ENCODE peak calls at places on chromosomes 6 and 20, in five cellular contexts. One of them, this sample, is unnamed. For H3K4me1, the result is how much of the 10 kb centered on the place peaks cover.

GRCh38 chr6:157107915-157108651 is 215.2 kb downstream of the TMEM242 start:
- DNase-seq in PC-3: peak
- DNase-seq in effector memory CD4-positive, alpha-beta T cell: no peak
- DNase-seq in right cardiac atrium: no peak
- DNase-seq in neural progenitor cell: no peak
- DNase-seq in this sample: no peak

GRCh38 chr20:2709205-2709981 is 16.8 kb downstream of the EBF4 start:
- DNase-seq in PC-3: no peak
- DNase-seq in effector memory CD4-positive, alpha-beta T cell: no peak
- DNase-seq in right cardiac atrium: no peak
- DNase-seq in neural progenitor cell: no peak
- DNase-seq in this sample: no peak

GRCh38 chr6:48962041-48962440 is 501.0 kb downstream of the MMUT start:
- DNase-seq in PC-3: no peak
- DNase-seq in effector memory CD4-positive, alpha-beta T cell: no peak
- DNase-seq in right cardiac atrium: no peak
- DNase-seq in neural progenitor cell: no peak
- DNase-seq in this sample: no peak

GRCh38 chr6:70763754-70764153 is 96.1 kb downstream of the SMAP1 start:
- DNase-seq in PC-3: no peak
- DNase-seq in effector memory CD4-positive, alpha-beta T cell: no peak
- DNase-seq in right cardiac atrium: no peak
- DNase-seq in neural progenitor cell: no peak
- DNase-seq in this sample: no peak

GRCh38 chr6:28838289-28838633 is 85.5 kb downstream of the TRIM27 start:
- DNase-seq in PC-3: peak
- DNase-seq in effector memory CD4-positive, alpha-beta T cell: peak
- DNase-seq in right cardiac atrium: peak
- DNase-seq in neural progenitor cell: peak
- DNase-seq in this sample: peak

GRCh38 chr20:58650181-58650775 is 805 bp upstream of the STX16 start:
- DNase-seq in PC-3: no peak
- DNase-seq in effector memory CD4-positive, alpha-beta T cell: peak
- DNase-seq in right cardiac atrium: peak
- DNase-seq in neural progenitor cell: peak
- DNase-seq in this sample: no peak

GRCh38 chr20:11995750-11996567 is 78.3 kb downstream of the BTBD3 start:
- DNase-seq in PC-3: no peak
- DNase-seq in effector memory CD4-positive, alpha-beta T cell: no peak
- DNase-seq in right cardiac atrium: no peak
- DNase-seq in neural progenitor cell: no peak
- DNase-seq in this sample: no peak

GRCh38 chr20:35632539-35633115 is 17.0 kb downstream of the SPAG4 start:
- DNase-seq in PC-3: no peak
- DNase-seq in effector memory CD4-positive, alpha-beta T cell: no peak
- DNase-seq in right cardiac atrium: no peak
- DNase-seq in neural progenitor cell: no peak
- DNase-seq in this sample: no peak

GRCh38 chr6:128655978-128656498 is 135.6 kb upstream of the PTPRK start:
- DNase-seq in PC-3: peak
- DNase-seq in effector memory CD4-positive, alpha-beta T cell: no peak
- DNase-seq in right cardiac atrium: no peak
- DNase-seq in neural progenitor cell: peak
- DNase-seq in this sample: no peak

GRCh38 chr6:10177703-10178102 is 237.2 kb downstream of the TFAP2A start:
- DNase-seq in PC-3: peak
- DNase-seq in effector memory CD4-positive, alpha-beta T cell: no peak
- DNase-seq in right cardiac atrium: no peak
- DNase-seq in neural progenitor cell: no peak
- DNase-seq in this sample: no peak

GRCh38 chr20:60408435-60408834 is 450.2 kb downstream of the CDH26 start:
- DNase-seq in PC-3: no peak
- DNase-seq in effector memory CD4-positive, alpha-beta T cell: no peak
- DNase-seq in right cardiac atrium: no peak
- DNase-seq in neural progenitor cell: peak
- DNase-seq in this sample: no peak

GRCh38 chr6:83192456-83192855 is 609 bp downstream of the PGM3 start:
- DNase-seq in PC-3: peak
- DNase-seq in effector memory CD4-positive, alpha-beta T cell: no peak
- DNase-seq in right cardiac atrium: no peak
- DNase-seq in neural progenitor cell: no peak
- DNase-seq in this sample: no peak

GRCh38 chr20:25032478-25033183 is 25.3 kb downstream of the ACSS1 start:
- DNase-seq in PC-3: no peak
- DNase-seq in effector memory CD4-positive, alpha-beta T cell: no peak
- DNase-seq in right cardiac atrium: peak
- DNase-seq in neural progenitor cell: peak
- DNase-seq in this sample: no peak

GRCh38 chr20:25246182-25246943 is 1.5 kb upstream of the PYGB start:
- DNase-seq in PC-3: no peak
- DNase-seq in effector memory CD4-positive, alpha-beta T cell: no peak
- DNase-seq in right cardiac atrium: no peak
- DNase-seq in neural progenitor cell: no peak
- DNase-seq in this sample: no peak

GRCh38 chr6:113642714-113643442 is 214.3 kb upstream of the MARCKS start:
- DNase-seq in PC-3: peak
- DNase-seq in effector memory CD4-positive, alpha-beta T cell: no peak
- DNase-seq in right cardiac atrium: no peak
- DNase-seq in neural progenitor cell: no peak
- DNase-seq in this sample: no peak

GRCh38 chr6:113645986-113646385 is 211.2 kb upstream of the MARCKS start:
- DNase-seq in PC-3: no peak
- DNase-seq in effector memory CD4-positive, alpha-beta T cell: no peak
- DNase-seq in right cardiac atrium: no peak
- DNase-seq in neural progenitor cell: no peak
- DNase-seq in this sample: no peak

GRCh38 chr6:113645576-113645970 is 211.6 kb upstream of the MARCKS start:
- DNase-seq in PC-3: peak
- DNase-seq in effector memory CD4-positive, alpha-beta T cell: no peak
- DNase-seq in right cardiac atrium: no peak
- DNase-seq in neural progenitor cell: no peak
- DNase-seq in this sample: no peak

GRCh38 chr6:113646701-113647100 is 210.4 kb upstream of the MARCKS start:
- DNase-seq in PC-3: no peak
- DNase-seq in effector memory CD4-positive, alpha-beta T cell: no peak
- DNase-seq in right cardiac atrium: no peak
- DNase-seq in neural progenitor cell: no peak
- DNase-seq in this sample: no peak

DNA sequence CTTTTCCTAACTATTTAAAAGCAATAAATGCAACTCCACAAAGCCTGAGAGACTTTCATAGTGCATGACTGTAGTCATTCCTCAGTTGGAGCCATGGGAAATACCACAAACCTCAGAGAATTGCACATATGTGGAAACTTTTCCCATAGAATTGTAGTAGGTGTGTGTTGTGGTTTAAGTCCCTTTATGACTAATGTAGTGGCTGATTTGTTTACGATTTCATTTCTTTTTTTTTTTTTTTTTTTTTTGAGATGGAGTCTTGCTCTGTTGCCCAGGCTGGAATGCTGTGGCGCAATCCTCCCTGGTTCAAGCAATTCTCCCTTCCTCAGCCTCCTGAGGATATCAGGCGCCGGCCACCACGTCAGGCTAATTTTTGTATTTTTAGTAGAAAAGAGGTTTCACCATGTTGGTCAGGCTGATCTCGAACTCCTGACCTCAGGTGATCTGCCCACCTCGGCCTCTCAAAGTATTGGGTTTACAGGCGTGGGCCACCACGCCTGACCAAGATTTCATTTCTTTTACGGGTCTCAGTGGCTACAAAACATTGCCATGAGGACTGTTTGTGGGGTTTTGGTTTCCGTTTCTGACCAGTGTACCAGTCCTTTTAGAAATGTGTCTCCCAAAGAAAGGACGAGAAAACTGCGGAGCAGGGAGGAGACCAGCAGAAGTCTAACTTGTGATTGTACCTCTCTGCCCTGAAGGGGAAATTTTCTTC is 212.1 kb upstream of the MARCKS start:
- DNase-seq in PC-3: peak
- DNase-seq in effector memory CD4-positive, alpha-beta T cell: no peak
- DNase-seq in right cardiac atrium: no peak
- DNase-seq in neural progenitor cell: no peak
- DNase-seq in this sample: no peak
- H3K27ac ChIP-seq in PC-3: peak
- H3K27ac ChIP-seq in effector memory CD4-positive, alpha-beta T cell: no peak
- H3K27ac ChIP-seq in right cardiac atrium: no peak
- H3K27ac ChIP-seq in neural progenitor cell: no peak
- H3K27ac ChIP-seq in this sample: no peak

GRCh38 chr6:17165383-17165782 is 63.5 kb downstream of the STMND1 start:
- DNase-seq in PC-3: no peak
- DNase-seq in effector memory CD4-positive, alpha-beta T cell: no peak
- DNase-seq in right cardiac atrium: no peak
- DNase-seq in neural progenitor cell: no peak
- DNase-seq in this sample: no peak
- H3K4me3 ChIP-seq in PC-3: no peak
- H3K4me3 ChIP-seq in effector memory CD4-positive, alpha-beta T cell: no peak
- H3K4me3 ChIP-seq in right cardiac atrium: no peak
- H3K4me3 ChIP-seq in neural progenitor cell: no peak
- H3K4me3 ChIP-seq in this sample: no peak

GRCh38 chr20:50270034-50270395 is 79.4 kb downstream of the CEBPB start:
- DNase-seq in PC-3: no peak
- DNase-seq in effector memory CD4-positive, alpha-beta T cell: no peak
- DNase-seq in right cardiac atrium: no peak
- DNase-seq in neural progenitor cell: no peak
- DNase-seq in this sample: no peak
- H3K4me1 ChIP-seq in PC-3: under half
- H3K4me1 ChIP-seq in effector memory CD4-positive, alpha-beta T cell: under half
- H3K4me1 ChIP-seq in right cardiac atrium: under half
- H3K4me1 ChIP-seq in neural progenitor cell: under half
- H3K4me1 ChIP-seq in this sample: under half

GRCh38 chr6:152161501-152161900 is 354.0 kb downstream of the ESR1 start:
- DNase-seq in PC-3: peak
- DNase-seq in effector memory CD4-positive, alpha-beta T cell: no peak
- DNase-seq in right cardiac atrium: no peak
- DNase-seq in neural progenitor cell: no peak
- DNase-seq in this sample: no peak
- H3K27ac ChIP-seq in PC-3: no peak
- H3K27ac ChIP-seq in effector memory CD4-positive, alpha-beta T cell: peak
- H3K27ac ChIP-seq in right cardiac atrium: no peak
- H3K27ac ChIP-seq in neural progenitor cell: no peak
- H3K27ac ChIP-seq in this sample: no peak

GRCh38 chr20:48155231-48155630 is 369.9 kb upstream of the SULF2 start:
- DNase-seq in PC-3: no peak
- DNase-seq in effector memory CD4-positive, alpha-beta T cell: no peak
- DNase-seq in right cardiac atrium: no peak
- DNase-seq in neural progenitor cell: no peak
- DNase-seq in this sample: peak

GRCh38 chr20:48157970-48158369 is 372.7 kb upstream of the SULF2 start:
- DNase-seq in PC-3: peak
- DNase-seq in effector memory CD4-positive, alpha-beta T cell: no peak
- DNase-seq in right cardiac atrium: no peak
- DNase-seq in neural progenitor cell: no peak
- DNase-seq in this sample: peak

GRCh38 chr20:48159156-48159971 is 374.1 kb upstream of the SULF2 start:
- DNase-seq in PC-3: peak
- DNase-seq in effector memory CD4-positive, alpha-beta T cell: no peak
- DNase-seq in right cardiac atrium: no peak
- DNase-seq in neural progenitor cell: no peak
- DNase-seq in this sample: no peak

GRCh38 chr20:48156521-48156920 is 371.2 kb upstream of the SULF2 start:
- DNase-seq in PC-3: peak
- DNase-seq in effector memory CD4-positive, alpha-beta T cell: no peak
- DNase-seq in right cardiac atrium: no peak
- DNase-seq in neural progenitor cell: no peak
- DNase-seq in this sample: no peak

DNA sequence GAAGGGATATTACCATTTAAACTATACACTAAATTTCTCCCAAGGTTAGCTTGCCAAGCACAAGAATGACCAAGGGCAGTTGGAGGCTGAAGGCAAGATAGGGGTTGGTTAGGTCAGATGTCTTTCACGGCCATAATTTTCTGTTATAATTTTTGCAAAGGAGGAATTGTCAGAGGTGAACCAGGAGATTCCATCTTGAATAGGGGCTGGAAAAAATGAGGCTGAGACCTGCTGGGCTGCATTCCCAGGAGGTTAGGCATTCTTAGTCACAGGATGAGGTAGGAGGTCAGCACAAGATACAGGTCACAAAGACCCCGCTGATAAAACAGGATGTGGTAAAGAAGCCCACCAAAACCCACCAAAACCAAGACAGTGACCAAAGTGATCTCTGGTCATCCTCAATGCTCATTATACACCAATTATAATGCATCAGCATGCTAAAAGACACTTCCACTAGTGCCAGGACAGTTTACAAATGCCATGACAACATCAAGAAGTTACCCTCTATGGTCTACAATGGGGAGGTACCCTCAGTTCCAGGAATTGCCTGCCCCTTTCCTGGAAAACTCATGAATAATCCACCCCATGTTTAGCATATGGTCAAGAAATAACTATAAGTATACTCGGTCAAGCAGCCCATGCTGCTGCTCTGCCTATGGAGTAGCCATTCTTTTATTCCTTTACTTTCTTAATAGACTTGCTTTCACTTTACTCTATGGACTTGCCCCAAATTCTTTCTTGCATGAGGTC is 371.8 kb upstream of the SULF2 start:
- DNase-seq in PC-3: peak
- DNase-seq in effector memory CD4-positive, alpha-beta T cell: no peak
- DNase-seq in right cardiac atrium: no peak
- DNase-seq in neural progenitor cell: no peak
- DNase-seq in this sample: no peak
- H3K4me3 ChIP-seq in PC-3: no peak
- H3K4me3 ChIP-seq in effector memory CD4-positive, alpha-beta T cell: no peak
- H3K4me3 ChIP-seq in right cardiac atrium: no peak
- H3K4me3 ChIP-seq in neural progenitor cell: no peak
- H3K4me3 ChIP-seq in this sample: no peak

GRCh38 chr6:167122827-167123657 is at the start of gene CCR6:
- DNase-seq in PC-3: no peak
- DNase-seq in effector memory CD4-positive, alpha-beta T cell: no peak
- DNase-seq in right cardiac atrium: no peak
- DNase-seq in neural progenitor cell: no peak
- DNase-seq in this sample: no peak

GRCh38 chr6:167122041-167122826 is 662 bp upstream of the CCR6 start:
- DNase-seq in PC-3: no peak
- DNase-seq in effector memory CD4-positive, alpha-beta T cell: no peak
- DNase-seq in right cardiac atrium: no peak
- DNase-seq in neural progenitor cell: no peak
- DNase-seq in this sample: no peak

GRCh38 chr6:167125405-167125804 is 2.5 kb downstream of the CCR6 start:
- DNase-seq in PC-3: no peak
- DNase-seq in effector memory CD4-positive, alpha-beta T cell: no peak
- DNase-seq in right cardiac atrium: no peak
- DNase-seq in neural progenitor cell: no peak
- DNase-seq in this sample: no peak

GRCh38 chr6:167125950-167126349 is 3.1 kb downstream of the CCR6 start:
- DNase-seq in PC-3: no peak
- DNase-seq in effector memory CD4-positive, alpha-beta T cell: no peak
- DNase-seq in right cardiac atrium: no peak
- DNase-seq in neural progenitor cell: no peak
- DNase-seq in this sample: no peak

DNA sequence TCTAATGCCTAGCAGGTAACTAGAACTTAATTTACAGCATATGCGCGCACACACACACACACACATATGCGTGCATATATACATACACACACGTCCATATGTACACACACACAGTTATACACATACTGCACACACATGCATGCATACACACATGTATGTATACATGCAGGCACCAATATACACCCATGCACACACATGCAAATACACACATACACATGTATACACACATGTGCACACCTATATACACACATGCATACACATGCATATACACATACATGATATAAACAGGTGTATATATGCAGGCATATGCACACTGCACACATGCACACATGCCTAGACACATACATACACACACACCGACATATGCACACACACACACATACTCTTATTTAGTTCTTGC is 1.9 kb downstream of the CCR6 start:
- DNase-seq in PC-3: no peak
- DNase-seq in effector memory CD4-positive, alpha-beta T cell: no peak
- DNase-seq in right cardiac atrium: no peak
- DNase-seq in neural progenitor cell: no peak
- DNase-seq in this sample: no peak
- H3K4me1 ChIP-seq in PC-3: under half
- H3K4me1 ChIP-seq in effector memory CD4-positive, alpha-beta T cell: half or more
- H3K4me1 ChIP-seq in right cardiac atrium: under half
- H3K4me1 ChIP-seq in neural progenitor cell: under half
- H3K4me1 ChIP-seq in this sample: under half

This sample was measured in tibial artery.